ENCODE peak calls at places on chromosomes 6 and 20, in five cellular contexts. U is stromal cell of bone marrow, G is NCI-H2171 treated with DMSO at 0.1 percent for 48 hours, N is EL, Y is hepatic stellate cell. B is an unnamed sample.

GRCh38 chr6:4608361-4609115 is 167.7 kb upstream of the CDYL start:
- DNase-seq in U (no peak), G (peak), Y (no peak), N (no peak), B (no peak)

GRCh38 chr20:61886721-61887658 is 178.7 kb downstream of the TAF4 start:
- DNase-seq in G (peak), U (no peak), N (peak), Y (peak), B (no peak)

GRCh38 chr6:8215631-8216030 is 113.3 kb upstream of the EEF1E1 start:
- DNase-seq in U (peak), N (peak), G (no peak), Y (peak), B (no peak)

GRCh38 chr20:2729251-2729713 is 36.7 kb downstream of the EBF4 start:
- DNase-seq in Y (no peak), G (no peak), N (no peak), U (no peak), B (no peak)

GRCh38 chr6:72894091-72894490 is 272.2 kb downstream of the KCNQ5 start:
- DNase-seq in U (no peak), Y (no peak), N (no peak), G (no peak), B (peak)

GRCh38 chr6:156948807-156949206 is 171.6 kb downstream of the ARID1B start:
- DNase-seq in U (no peak), Y (peak), N (peak), G (no peak), B (no peak)

GRCh38 chr6:109105681-109106080 is 10.4 kb downstream of the CEP57L1 start:
- DNase-seq in N (no peak), G (no peak), Y (no peak), U (no peak), B (no peak)

GRCh38 chr6:156949376-156949775 is 172.2 kb downstream of the ARID1B start:
- DNase-seq in N (peak), Y (peak), G (no peak), U (peak), B (no peak)

GRCh38 chr6:157151029-157151428 is 172.3 kb downstream of the TMEM242 start:
- DNase-seq in N (no peak), Y (no peak), U (no peak), G (no peak), B (no peak)

GRCh38 chr6:35089935-35090505 is 51.1 kb downstream of the TCP11 start:
- DNase-seq in U (no peak), N (peak), G (no peak), Y (peak), B (no peak)

GRCh38 chr20:460707-461106 is 1.6 kb downstream of the TBC1D20 start:
- DNase-seq in G (no peak), Y (no peak), U (no peak), N (peak), B (no peak)

GRCh38 chr6:105179244-105180065 is at the start of gene POPDC3:
- DNase-seq in U (no peak), Y (peak), G (peak), N (peak), B (no peak)

GRCh38 chr6:136783495-136784270 is 8.6 kb downstream of the MAP3K5 start:
- DNase-seq in U (no peak), Y (no peak), N (no peak), G (no peak), B (no peak)

GRCh38 chr20:10427060-10427692 is 6.8 kb downstream of the MKKS start:
- DNase-seq in N (peak), G (peak), Y (peak), U (peak), B (no peak)

GRCh38 chr6:123168892-123169851 is 173.1 kb downstream of the CLVS2 start:
- DNase-seq in U (no peak), N (no peak), Y (no peak), G (no peak), B (no peak)

GRCh38 chr6:53735896-53736295 is 58.9 kb upstream of the LRRC1 start:
- DNase-seq in Y (no peak), G (peak), N (no peak), U (no peak), B (no peak)

GRCh38 chr6:7975764-7976146 is 65.2 kb upstream of the TXNDC5 start:
- DNase-seq in Y (no peak), U (no peak), N (no peak), G (no peak), B (no peak)

GRCh38 chr6:168123165-168123911 is 44.3 kb upstream of the FRMD1 start:
- DNase-seq in G (no peak), Y (no peak), N (no peak), U (no peak), B (no peak)

GRCh38 chr6:104771258-104771832 is 88.4 kb downstream of the HACE1 start:
- DNase-seq in Y (peak), N (peak), U (no peak), G (peak), B (no peak)

GRCh38 chr6:130143709-130144108 is 79.0 kb downstream of the SAMD3 start:
- DNase-seq in U (no peak), N (peak), Y (peak), G (no peak), B (no peak)

GRCh38 chr6:89934685-89935366 is 40.6 kb downstream of the GJA10 start:
- DNase-seq in Y (no peak), N (no peak), G (no peak), U (no peak), B (no peak)

GRCh38 chr20:53736757-53737403 is 143.2 kb upstream of the ZNF217 start:
- DNase-seq in U (no peak), G (peak), Y (no peak), N (peak), B (no peak)

GRCh38 chr20:18543216-18543615 is 24.0 kb upstream of the SMIM26 start:
- DNase-seq in N (no peak), U (no peak), G (no peak), Y (no peak), B (no peak)

B was measured in NCI-H1417 treated with DMSO at 0.1 percent for 48 hours.